ENCODE peak calls at places on chromosomes 13 and 19, in ten cellular contexts. B, Z, X, W, L, A, M, P, T and Y are unnamed samples.

GRCh38 chr19:32870154-32870573 is 597 bp upstream of the SLC7A9 start:
- DNase-seq in B (no peak), Z (no peak), X (no peak), W (peak), L (no peak), A (no peak), M (no peak), P (no peak), T (no peak), Y (no peak)

GRCh38 chr19:831407-832369 is 4.1 kb downstream of the AZU1 start:
- DNase-seq in B (no peak), Z (no peak), X (no peak), W (no peak), L (no peak), A (no peak), M (no peak), P (no peak), T (no peak), Y (no peak)

GRCh38 chr13:111490611-111491010 is 170.2 kb downstream of the TEX29 start:
- DNase-seq in B (no peak), Z (no peak), X (no peak), W (no peak), L (no peak), A (peak), M (no peak), P (no peak), T (no peak), Y (no peak)

GRCh38 chr19:55283548-55284393 is at the start of gene BRSK1:
- DNase-seq in B (no peak), Z (no peak), X (no peak), W (peak), L (peak), A (peak), M (no peak), P (peak), T (no peak), Y (peak)

GRCh38 chr13:49810825-49811526 is 18.5 kb upstream of the KPNA3 start:
- DNase-seq in B (no peak), Z (no peak), X (no peak), W (no peak), L (no peak), A (peak), M (no peak), P (no peak), T (no peak), Y (no peak)

GRCh38 chr13:60398438-60398891 is 1.4 kb downstream of the TDRD3 start:
- DNase-seq in B (no peak), Z (no peak), X (no peak), W (no peak), L (no peak), A (no peak), M (no peak), P (no peak), T (no peak), Y (no peak)

GRCh38 chr13:73576291-73576690 is 517.5 kb downstream of the KLF5 start:
- DNase-seq in B (no peak), Z (no peak), X (no peak), W (no peak), L (no peak), A (no peak), M (no peak), P (no peak), T (no peak), Y (no peak)

GRCh38 chr19:13428352-13428751 is 77.9 kb downstream of the CACNA1A start:
- DNase-seq in B (no peak), Z (no peak), X (no peak), W (peak), L (no peak), A (no peak), M (no peak), P (peak), T (no peak), Y (peak)

GRCh38 chr13:34435338-34435737 is 506.7 kb upstream of the NBEA start:
- DNase-seq in B (no peak), Z (no peak), X (no peak), W (no peak), L (no peak), A (no peak), M (no peak), P (no peak), T (no peak), Y (peak)

GRCh38 chr13:92196566-92197256 is 798.3 kb downstream of the GPC5 start:
- DNase-seq in B (no peak), Z (no peak), X (no peak), W (no peak), L (no peak), A (no peak), M (no peak), P (peak), T (no peak), Y (no peak)

GRCh38 chr19:43789029-43789428 is 8.3 kb upstream of the KCNN4 start:
- DNase-seq in B (no peak), Z (no peak), X (no peak), W (peak), L (no peak), A (peak), M (no peak), P (no peak), T (no peak), Y (no peak)

GRCh38 chr19:38057954-38058690 is 151.1 kb downstream of the SIPA1L3 start:
- DNase-seq in B (no peak), Z (no peak), X (no peak), W (no peak), L (no peak), A (no peak), M (no peak), P (peak), T (no peak), Y (no peak)

GRCh38 chr19:6457958-6458694 is 1.5 kb downstream of the SLC25A23 start:
- DNase-seq in B (no peak), Z (no peak), X (no peak), W (no peak), L (no peak), A (no peak), M (no peak), P (no peak), T (no peak), Y (peak)

GRCh38 chr13:96834626-96835025 is 159.7 kb downstream of the OXGR1 start:
- DNase-seq in B (no peak), Z (no peak), X (no peak), W (no peak), L (no peak), A (no peak), M (no peak), P (no peak), T (no peak), Y (no peak)

GRCh38 chr13:20998649-20999415 is 62.6 kb downstream of the LATS2 start:
- DNase-seq in B (no peak), Z (no peak), X (no peak), W (peak), L (no peak), A (no peak), M (no peak), P (no peak), T (no peak), Y (no peak)

GRCh38 chr19:17765069-17765618 is 13.9 kb downstream of the FCHO1 start:
- DNase-seq in B (no peak), Z (no peak), X (no peak), W (no peak), L (no peak), A (peak), M (no peak), P (no peak), T (no peak), Y (no peak)

GRCh38 chr19:18197941-18198340 is 4.9 kb downstream of the MPV17L2 start:
- DNase-seq in B (no peak), Z (no peak), X (no peak), W (no peak), L (no peak), A (no peak), M (no peak), P (no peak), T (no peak), Y (no peak)

GRCh38 chr13:20388184-20388583 is 137.5 kb downstream of the CRYL1 start:
- DNase-seq in B (no peak), Z (no peak), X (no peak), W (no peak), L (no peak), A (no peak), M (no peak), P (no peak), T (no peak), Y (no peak)

GRCh38 chr13:111516712-111517640 is 196.5 kb downstream of the TEX29 start:
- DNase-seq in B (no peak), Z (no peak), X (no peak), W (no peak), L (no peak), A (peak), M (no peak), P (no peak), T (no peak), Y (no peak)